ENCODE peak calls at places on chromosomes 3 and 15, in seven cellular contexts. I, O, P, U, K, R and X are unnamed samples.

GRCh38 chr3:153159771-153160397 is 2.1 kb upstream of the RAP2B start:
- DNase-seq in I (no peak), U (no peak), K (no peak), P (no peak), O (no peak), R (no peak), X (no peak)

GRCh38 chr3:45579251-45579650 is 15.3 kb upstream of the LIMD1 start:
- DNase-seq in O (no peak), R (no peak), U (no peak), P (no peak), K (no peak), I (no peak), X (no peak)

GRCh38 chr3:159674583-159674982 is 314.1 kb upstream of the IL12A start:
- DNase-seq in R (no peak), U (no peak), O (no peak), P (no peak), K (no peak), I (no peak), X (no peak)

GRCh38 chr3:184710870-184711365 is 946 bp downstream of the MAGEF1 start:
- DNase-seq in R (no peak), O (no peak), K (no peak), U (no peak), I (no peak), P (no peak), X (no peak)

GRCh38 chr3:50610181-50610971 is 1.2 kb downstream of the CISH start:
- DNase-seq in O (no peak), U (no peak), K (no peak), R (no peak), I (no peak), P (no peak), X (no peak)

GRCh38 chr3:124492824-124493223 is 237.4 kb upstream of the UMPS start:
- DNase-seq in O (no peak), U (no peak), R (no peak), K (peak; percentile 30), I (no peak), P (peak; percentile 67), X (no peak)

GRCh38 chr15:85312925-85313324 is 67.5 kb upstream of the AKAP13 start:
- DNase-seq in P (peak; percentile 28), K (peak; percentile 13), R (no peak), I (no peak), O (no peak), U (no peak), X (no peak)

GRCh38 chr3:62220616-62221015 is 152.7 kb downstream of the FEZF2 start:
- DNase-seq in P (no peak), K (no peak), O (no peak), U (no peak), I (no peak), R (no peak), X (no peak)

GRCh38 chr3:30042274-30042859 is 564.0 kb upstream of the TGFBR2 start:
- DNase-seq in P (peak; percentile 59), K (peak; percentile 58), R (peak; percentile 43), O (peak; percentile 33), I (peak; percentile 18), U (peak; percentile 54), X (peak; percentile 20)

GRCh38 chr3:13650210-13651056 is 101.5 kb downstream of the FBLN2 start:
- DNase-seq in O (peak; percentile 66), R (peak; percentile 33), U (peak; percentile 80), P (peak; percentile 76), I (peak; percentile 64), K (peak; percentile 51), X (peak; percentile 69)

GRCh38 chr15:65303687-65304392 is 637 bp upstream of the RNU5B-1 start:
- DNase-seq in I (peak; percentile 71), O (peak; percentile 53), K (peak; percentile 58), U (no peak), R (no peak), P (peak; percentile 49), X (peak; percentile 67)

GRCh38 chr3:171159822-171160157 is 133.3 kb upstream of the SLC2A2 start:
- DNase-seq in I (no peak), K (no peak), P (no peak), R (no peak), O (no peak), U (no peak), X (no peak)

GRCh38 chr3:112121577-112122547 is 11.2 kb downstream of the GCSAM start:
- DNase-seq in K (no peak), U (no peak), O (no peak), I (no peak), P (no peak), R (no peak), X (no peak)

GRCh38 chr3:71816141-71816540 is 31.2 kb upstream of the PROK2 start:
- DNase-seq in R (no peak), K (no peak), O (no peak), U (no peak), P (no peak), I (no peak), X (no peak)

GRCh38 chr3:46202476-46202875 is 5.6 kb downstream of the CCR1 start:
- DNase-seq in O (no peak), U (no peak), R (no peak), I (no peak), K (no peak), P (no peak), X (no peak)

GRCh38 chr3:13148561-13149330 is 75.5 kb upstream of the IQSEC1 start:
- DNase-seq in I (no peak), U (no peak), R (no peak), O (no peak), P (no peak), K (no peak), X (no peak)

GRCh38 chr3:197495059-197495455 is 60.7 kb downstream of the BDH1 start:
- DNase-seq in P (no peak), O (no peak), K (no peak), U (no peak), R (no peak), I (no peak), X (no peak)

GRCh38 chr3:46407976-46408375 is 917 bp downstream of the CCRL2 start:
- DNase-seq in K (no peak), O (no peak), R (no peak), P (no peak), U (no peak), I (no peak), X (no peak)

GRCh38 chr3:63967675-63968611 is 55.4 kb downstream of the PSMD6 start:
- DNase-seq in K (no peak), I (peak; percentile 33), U (peak; percentile 42), P (peak; percentile 6), R (no peak), O (no peak), X (peak; percentile 33)

GRCh38 chr15:36175781-36176211 is 403.6 kb upstream of the CDIN1 start:
- DNase-seq in U (no peak), K (no peak), I (no peak), P (no peak), R (no peak), O (no peak), X (no peak)

GRCh38 chr3:129575233-129575986 is 31.1 kb downstream of the PLXND1 start:
- DNase-seq in K (no peak), P (peak; percentile 29), I (no peak), R (no peak), U (no peak), O (no peak), X (no peak)

GRCh38 chr3:100023595-100023994 is 90.7 kb downstream of the FILIP1L start:
- DNase-seq in K (no peak), U (no peak), R (no peak), O (no peak), P (no peak), I (no peak), X (no peak)

GRCh38 chr3:45567730-45568172 is 26.8 kb upstream of the LIMD1 start:
- DNase-seq in K (no peak), I (no peak), O (no peak), U (peak; percentile 4), R (no peak), P (no peak), X (peak; percentile 41)